ENCODE peak calls at places on chromosome 13, in seven cellular contexts. One of them, this sample, is unnamed.

GRCh38 chr13:60662595-60662994 is 265.6 kb downstream of the TDRD3 start:
- DNase-seq in NCI-H1092 treated with DMSO at 0.1 percent for 48 hours: no peak
- DNase-seq in NCI-H2081 treated with DMSO at 0.1 percent for 48 hours: no peak
- DNase-seq in skeletal muscle cell: no peak
- DNase-seq in thoracic aorta: no peak
- DNase-seq in kidney glomerular epithelial cell: no peak
- DNase-seq in renal cortical epithelial cell: no peak
- DNase-seq in this sample: no peak

GRCh38 chr13:24921003-24921402 is 157.0 kb downstream of the RNF17 start:
- DNase-seq in skeletal muscle cell: no peak
- DNase-seq in NCI-H1092 treated with DMSO at 0.1 percent for 48 hours: no peak
- DNase-seq in NCI-H2081 treated with DMSO at 0.1 percent for 48 hours: no peak
- DNase-seq in kidney glomerular epithelial cell: no peak
- DNase-seq in thoracic aorta: no peak
- DNase-seq in renal cortical epithelial cell: no peak
- DNase-seq in this sample: no peak

GRCh38 chr13:101346942-101347728 is 69.2 kb downstream of the NALCN start:
- DNase-seq in NCI-H1092 treated with DMSO at 0.1 percent for 48 hours: no peak
- DNase-seq in renal cortical epithelial cell: no peak
- DNase-seq in kidney glomerular epithelial cell: no peak
- DNase-seq in thoracic aorta: no peak
- DNase-seq in skeletal muscle cell: peak; percentile 41
- DNase-seq in NCI-H2081 treated with DMSO at 0.1 percent for 48 hours: no peak
- DNase-seq in this sample: no peak

GRCh38 chr13:32881074-32881791 is 135.0 kb upstream of the KL start:
- DNase-seq in kidney glomerular epithelial cell: peak; percentile 75
- DNase-seq in NCI-H1092 treated with DMSO at 0.1 percent for 48 hours: no peak
- DNase-seq in skeletal muscle cell: peak; percentile 79
- DNase-seq in renal cortical epithelial cell: peak; percentile 66
- DNase-seq in NCI-H2081 treated with DMSO at 0.1 percent for 48 hours: no peak
- DNase-seq in thoracic aorta: no peak
- DNase-seq in this sample: peak; percentile 3

GRCh38 chr13:98202026-98202425 is 25.0 kb upstream of the RNF113B start:
- DNase-seq in renal cortical epithelial cell: no peak
- DNase-seq in NCI-H1092 treated with DMSO at 0.1 percent for 48 hours: no peak
- DNase-seq in skeletal muscle cell: no peak
- DNase-seq in thoracic aorta: no peak
- DNase-seq in kidney glomerular epithelial cell: no peak
- DNase-seq in NCI-H2081 treated with DMSO at 0.1 percent for 48 hours: no peak
- DNase-seq in this sample: no peak

GRCh38 chr13:98548230-98548629 is 28.7 kb downstream of the STK24 start:
- DNase-seq in thoracic aorta: no peak
- DNase-seq in NCI-H1092 treated with DMSO at 0.1 percent for 48 hours: no peak
- DNase-seq in skeletal muscle cell: no peak
- DNase-seq in kidney glomerular epithelial cell: no peak
- DNase-seq in NCI-H2081 treated with DMSO at 0.1 percent for 48 hours: no peak
- DNase-seq in renal cortical epithelial cell: no peak
- DNase-seq in this sample: no peak

GRCh38 chr13:64782459-64782858 is 2447.7 kb downstream of the PCDH9 start:
- DNase-seq in thoracic aorta: no peak
- DNase-seq in renal cortical epithelial cell: no peak
- DNase-seq in skeletal muscle cell: no peak
- DNase-seq in kidney glomerular epithelial cell: no peak
- DNase-seq in NCI-H2081 treated with DMSO at 0.1 percent for 48 hours: no peak
- DNase-seq in NCI-H1092 treated with DMSO at 0.1 percent for 48 hours: no peak
- DNase-seq in this sample: no peak

GRCh38 chr13:45024847-45025246 is 35.5 kb downstream of the GPALPP1 start:
- DNase-seq in renal cortical epithelial cell: no peak
- DNase-seq in NCI-H2081 treated with DMSO at 0.1 percent for 48 hours: no peak
- DNase-seq in skeletal muscle cell: no peak
- DNase-seq in NCI-H1092 treated with DMSO at 0.1 percent for 48 hours: no peak
- DNase-seq in kidney glomerular epithelial cell: no peak
- DNase-seq in thoracic aorta: no peak
- DNase-seq in this sample: no peak

GRCh38 chr13:46211521-46212351 is at the start of gene LRRC63:
- DNase-seq in NCI-H1092 treated with DMSO at 0.1 percent for 48 hours: peak; percentile 58
- DNase-seq in renal cortical epithelial cell: no peak
- DNase-seq in NCI-H2081 treated with DMSO at 0.1 percent for 48 hours: no peak
- DNase-seq in skeletal muscle cell: no peak
- DNase-seq in kidney glomerular epithelial cell: no peak
- DNase-seq in thoracic aorta: no peak
- DNase-seq in this sample: peak; percentile 86